ENCODE peak calls at places on chromosomes 2 and 18, in four cellular contexts. R is endodermal cell, N is breast epithelium, T is GM23248. D is an unnamed sample. For H3K4me1, the result is how much of the 10 kb centered on the place peaks cover.

GRCh38 chr2:23492941-23493340 is 108.0 kb downstream of the KLHL29 start:
- DNase-seq in R (peak), N (peak), T (no peak), D (no peak)

GRCh38 chr2:153870308-153870707 is 1.4 kb upstream of the GALNT13 start:
- DNase-seq in T (peak), N (no peak), R (no peak), D (no peak)

GRCh38 chr18:61596296-61596695 is 263.1 kb downstream of the CDH20 start:
- DNase-seq in N (no peak), R (no peak), T (peak), D (no peak)

GRCh38 chr18:47036298-47036874 is 965 bp upstream of the ELOA2 start:
- DNase-seq in T (peak), N (no peak), R (peak), D (no peak)

GRCh38 chr2:1599301-1600085 is 144.8 kb downstream of the PXDN start:
- DNase-seq in N (no peak), R (peak), T (no peak), D (no peak)

GRCh38 chr2:60597346-60597745 is 43.9 kb upstream of the BCL11A start:
- DNase-seq in R (no peak), N (no peak), T (peak), D (no peak)

GRCh38 chr2:70896765-70897202 is 38.9 kb upstream of the ATP6V1B1 start:
- DNase-seq in R (peak), T (no peak), N (no peak), D (no peak)

GRCh38 chr2:176729706-176730569 is 460.7 kb downstream of the MTX2 start:
- DNase-seq in R (no peak), T (peak), N (peak), D (no peak)

GRCh38 chr2:133200684-133201421 is 367.4 kb downstream of the NCKAP5 start:
- DNase-seq in T (peak), R (no peak), N (no peak), D (no peak)

GRCh38 chr2:64770781-64771334 is 117.1 kb upstream of the SERTAD2 start:
- DNase-seq in R (no peak), N (no peak), T (peak), D (no peak)

GRCh38 chr2:234705108-234705507 is 208.2 kb upstream of the ARL4C start:
- DNase-seq in N (no peak), R (no peak), T (peak), D (no peak)

GRCh38 chr18:45967007-45967706 is at the start of gene EPG5:
- DNase-seq in R (peak), T (peak), N (peak), D (peak)

GRCh38 chr2:149031396-149031795 is 7.1 kb upstream of the LYPD6B start:
- DNase-seq in T (no peak), R (no peak), N (no peak), D (no peak)

GRCh38 chr18:2471523-2471922 is 99.8 kb downstream of the METTL4 start:
- DNase-seq in N (no peak), R (peak), T (no peak), D (no peak)

GRCh38 chr2:45857848-45858520 is 206.5 kb downstream of the PRKCE start:
- DNase-seq in T (no peak), R (no peak), N (no peak), D (no peak)

GRCh38 chr18:62331581-62332436 is 6.7 kb downstream of the TNFRSF11A start:
- DNase-seq in N (no peak), T (no peak), R (no peak), D (no peak)

GRCh38 chr2:191573216-191573615 is 104.7 kb upstream of the NABP1 start:
- DNase-seq in R (no peak), T (no peak), N (no peak), D (no peak)

GRCh38 chr2:182103531-182103930 is 117.9 kb downstream of the PPP1R1C start:
- DNase-seq in T (peak), N (no peak), R (no peak), D (no peak)

GRCh38 chr2:20427931-20428526 is 18.8 kb upstream of the RHOB start:
- DNase-seq in N (no peak), R (no peak), T (no peak), D (no peak)

GRCh38 chr2:232422051-232422450 is 15.4 kb downstream of the ALPG start:
- DNase-seq in T (no peak), R (peak), N (no peak), D (no peak)

GRCh38 chr2:60634443-60634842 is 81.0 kb upstream of the BCL11A start:
- DNase-seq in R (no peak), T (peak), N (no peak), D (no peak)

GRCh38 chr2:58620896-58621295 is 379.8 kb upstream of the FANCL start:
- DNase-seq in N (no peak), R (no peak), T (no peak), D (no peak)

GRCh38 chr2:43839776-43840564 is 1.2 kb downstream of the ABCG8 start:
- DNase-seq in R (no peak), N (no peak), T (no peak), D (no peak)

GRCh38 chr18:12518326-12518725 is 110.6 kb downstream of the PRELID3A start:
- DNase-seq in T (no peak), N (no peak), R (no peak), D (no peak)

GRCh38 chr2:23042176-23042909 is 342.6 kb upstream of the KLHL29 start:
- DNase-seq in T (peak), R (no peak), N (no peak), D (no peak)

GRCh38 chr18:44149706-44150105 is 531.0 kb upstream of the SETBP1 start:
- DNase-seq in R (no peak), T (peak), N (no peak), D (no peak)

GRCh38 chr2:177256695-177257094 is 7.8 kb downstream of the NFE2L2 start:
- DNase-seq in T (no peak), N (no peak), R (no peak), D (no peak)

GRCh38 chr2:74428675-74429074 is 7.1 kb downstream of the WDR54 start:
- DNase-seq in N (no peak), T (no peak), R (no peak), D (no peak)

GRCh38 chr2:5723791-5724735 is 31.9 kb downstream of the SOX11 start:
- DNase-seq in N (no peak), T (no peak), R (no peak), D (no peak)

GRCh38 chr2:28327963-28328922 is 64.4 kb upstream of the FOSL2 start:
- DNase-seq in R (peak), N (no peak), T (peak), D (no peak)

GRCh38 chr2:230721712-230722111 is 9.1 kb downstream of the CAB39 start:
- DNase-seq in N (no peak), R (no peak), T (peak), D (no peak)

GRCh38 chr2:10331033-10331701 is 28.5 kb downstream of the HPCAL1 start:
- DNase-seq in N (peak), R (peak), T (peak), D (peak)

GRCh38 chr2:8674420-8675009 is 7.3 kb upstream of the ID2 start:
- DNase-seq in R (no peak), N (no peak), T (no peak), D (no peak)

GRCh38 chr2:6864938-6865345 is 765 bp downstream of the CMPK2 start:
- DNase-seq in R (peak), T (no peak), N (no peak), D (no peak)

GRCh38 chr2:188293601-188294482 is 2.2 kb downstream of the GULP1 start:
- DNase-seq in R (peak), N (peak), T (peak), D (no peak)

GRCh38 chr2:7436096-7436906 is 519.1 kb downstream of the RNF144A start:
- DNase-seq in T (no peak), N (no peak), R (no peak), D (no peak)

GRCh38 chr2:54577035-54577434 is 120.9 kb downstream of the SPTBN1 start:
- DNase-seq in N (peak), T (no peak), R (no peak), D (no peak)

GRCh38 chr2:54577944-54578667 is 122.0 kb downstream of the SPTBN1 start:
- DNase-seq in N (no peak), T (no peak), R (no peak), D (no peak)

GRCh38 chr2:54579682-54580349 is 123.7 kb downstream of the SPTBN1 start:
- DNase-seq in R (no peak), N (no peak), T (no peak), D (no peak)

GRCh38 chr2:54579061-54579681 is 123.0 kb downstream of the SPTBN1 start:
- DNase-seq in T (no peak), R (no peak), N (no peak), D (no peak)

DNA sequence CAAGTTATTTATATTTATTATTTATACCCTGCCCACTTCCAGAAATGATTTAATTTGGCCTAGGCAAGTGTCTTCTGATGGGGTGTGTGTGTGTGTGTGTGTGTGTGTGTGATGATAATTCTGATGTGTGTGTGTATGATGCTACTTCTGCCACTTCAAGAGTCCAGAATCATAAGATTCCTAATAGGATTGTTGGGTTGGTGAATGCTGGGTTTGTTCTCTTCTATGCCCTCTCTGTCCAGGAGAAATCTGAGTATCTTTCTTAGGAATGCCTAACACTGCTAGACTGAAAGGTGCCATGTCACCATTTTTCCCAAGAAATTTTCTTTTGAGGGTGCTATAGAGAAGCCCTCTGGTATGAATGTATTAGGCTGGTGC is 122.5 kb downstream of the SPTBN1 start:
- DNase-seq in T (no peak), N (no peak), R (no peak), D (no peak)
- H3K4me1 ChIP-seq in T (under half), N (under half), R (under half), D (half or more)

GRCh38 chr2:195515551-195515950 is 141.5 kb upstream of the SLC39A10 start:
- DNase-seq in N (no peak), R (no peak), T (no peak), D (no peak)
- H3K4me3 ChIP-seq in N (no peak), R (no peak), T (no peak), D (no peak)

DNA sequence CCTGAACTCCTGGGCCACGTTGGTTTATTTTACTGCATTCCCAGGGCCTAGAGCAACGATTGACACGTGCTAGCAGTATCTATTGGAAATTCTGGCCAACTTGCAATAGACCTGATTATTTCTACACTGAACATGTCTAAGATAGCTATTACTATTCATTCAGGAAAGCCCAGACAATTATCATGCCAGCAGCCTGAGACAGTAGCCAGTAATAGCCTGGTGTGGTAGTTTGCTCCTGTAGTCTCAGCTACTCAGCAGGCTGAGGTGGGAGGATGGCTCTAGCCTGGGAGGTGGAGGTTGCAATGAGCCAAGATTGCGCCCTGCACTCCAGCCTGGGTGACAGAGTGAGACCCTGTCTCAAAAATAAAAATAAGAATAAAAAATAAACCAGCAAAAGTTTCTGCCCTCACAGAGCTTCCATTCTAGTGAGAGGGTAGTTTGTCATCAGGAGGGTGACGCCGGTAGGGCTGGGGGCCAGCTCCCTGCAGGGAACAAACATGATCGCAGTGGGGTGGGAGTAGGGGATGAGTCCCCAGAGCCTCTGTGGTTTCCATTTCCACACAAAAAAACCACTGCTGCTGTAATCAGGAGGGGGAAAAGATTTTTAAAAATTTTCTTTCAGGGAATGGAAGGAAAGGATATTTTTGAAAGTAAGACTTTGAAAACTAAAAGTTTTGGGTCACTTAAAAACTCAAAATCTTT is 4.3 kb downstream of the CASP8 start:
- DNase-seq in T (peak), N (no peak), R (no peak), D (no peak)
- H3K4me1 ChIP-seq in T (under half), N (under half), R (under half), D (half or more)

DNA sequence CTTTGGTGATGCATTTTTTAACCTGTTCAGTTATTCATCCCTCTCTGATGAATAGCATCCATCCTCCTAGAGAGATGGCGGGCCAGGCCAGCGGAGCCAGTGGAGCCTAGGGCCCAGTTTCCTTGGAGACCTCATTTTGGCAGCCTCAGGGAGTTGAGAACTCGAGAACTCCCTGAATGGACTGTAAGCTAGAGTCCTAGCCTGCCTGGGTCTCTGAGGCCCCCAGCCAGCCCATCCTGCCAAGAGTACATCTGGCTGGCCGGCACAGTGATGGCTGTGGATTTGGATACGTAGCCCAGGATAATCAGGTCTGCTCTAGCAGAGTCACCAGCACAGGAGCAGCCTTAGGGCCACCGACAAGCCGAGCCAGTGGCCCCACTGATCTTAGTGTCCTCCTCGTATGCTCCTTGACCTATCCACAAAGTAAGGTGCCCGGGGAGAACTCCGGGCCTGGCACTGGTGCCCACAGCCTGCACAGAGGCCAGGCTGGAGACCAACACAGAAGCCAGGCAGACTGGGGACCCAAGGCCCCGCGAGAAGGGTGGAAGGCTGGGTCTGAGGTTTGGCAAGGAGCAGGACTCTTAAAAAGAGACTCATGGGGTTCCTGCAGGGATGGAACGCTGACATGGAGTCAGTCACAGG is 110.5 kb upstream of the MCFD2 start:
- DNase-seq in R (no peak), T (no peak), N (no peak), D (no peak)
- H3K4me3 ChIP-seq in R (no peak), T (no peak), N (no peak), D (no peak)

GRCh38 chr2:32360416-32360815 is 3.6 kb downstream of the BIRC6 start:
- DNase-seq in N (no peak), T (peak), R (no peak), D (no peak)
- H3K4me1 ChIP-seq in N (under half), T (under half), R (under half), D (under half)

GRCh38 chr2:100819365-100820345 is at the start of gene NPAS2:
- DNase-seq in R (peak), N (peak), T (peak), D (no peak)

GRCh38 chr2:100820346-100821254 is 661 bp downstream of the NPAS2 start:
- DNase-seq in N (no peak), T (peak), R (peak), D (no peak)

GRCh38 chr2:100817388-100817985 is 2.5 kb upstream of the NPAS2 start:
- DNase-seq in R (no peak), N (no peak), T (no peak), D (no peak)

GRCh38 chr2:100818003-100818605 is 1.8 kb upstream of the NPAS2 start:
- DNase-seq in T (peak), R (no peak), N (peak), D (no peak)

DNA sequence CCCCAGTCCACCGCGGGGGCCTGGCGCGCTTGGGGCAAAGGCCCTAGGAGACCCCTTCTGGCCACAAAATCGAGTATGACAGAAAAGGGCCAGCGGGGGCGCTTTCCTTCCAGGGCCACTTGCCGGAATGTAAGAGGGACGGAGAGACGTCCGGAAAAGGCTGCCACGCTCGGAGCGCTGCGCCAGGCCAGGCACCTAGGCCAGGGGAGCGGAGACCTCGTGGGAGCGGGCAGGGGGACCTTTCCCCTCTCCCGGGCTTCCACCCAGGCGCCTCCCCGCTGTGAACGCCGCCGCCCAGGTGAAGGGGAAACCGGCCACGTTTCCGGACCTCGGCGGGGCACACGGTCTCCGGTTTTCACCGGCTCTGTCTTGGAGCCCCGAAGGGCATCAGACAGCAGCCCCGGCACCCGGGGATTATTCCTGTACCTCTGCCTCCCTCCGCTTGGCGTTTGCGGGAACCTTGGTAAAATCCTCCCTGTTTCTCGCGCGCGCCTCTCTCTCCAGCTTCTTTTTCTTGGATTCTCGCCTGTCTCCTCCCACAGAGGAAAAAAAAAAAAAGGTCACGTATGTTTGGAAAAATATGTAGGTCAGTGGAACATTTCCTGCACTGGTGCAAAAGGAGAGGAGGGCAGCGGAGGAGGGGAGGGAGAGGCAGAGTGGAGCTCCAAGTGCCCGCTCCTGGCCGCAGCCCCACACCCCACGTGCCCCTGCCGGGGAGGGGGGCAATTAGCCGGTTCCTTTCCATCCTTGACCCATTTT is 1.2 kb upstream of the NPAS2 start:
- DNase-seq in T (peak), R (peak), N (peak), D (no peak)
- H3K4me3 ChIP-seq in T (peak), R (peak), N (peak), D (peak)

DNA sequence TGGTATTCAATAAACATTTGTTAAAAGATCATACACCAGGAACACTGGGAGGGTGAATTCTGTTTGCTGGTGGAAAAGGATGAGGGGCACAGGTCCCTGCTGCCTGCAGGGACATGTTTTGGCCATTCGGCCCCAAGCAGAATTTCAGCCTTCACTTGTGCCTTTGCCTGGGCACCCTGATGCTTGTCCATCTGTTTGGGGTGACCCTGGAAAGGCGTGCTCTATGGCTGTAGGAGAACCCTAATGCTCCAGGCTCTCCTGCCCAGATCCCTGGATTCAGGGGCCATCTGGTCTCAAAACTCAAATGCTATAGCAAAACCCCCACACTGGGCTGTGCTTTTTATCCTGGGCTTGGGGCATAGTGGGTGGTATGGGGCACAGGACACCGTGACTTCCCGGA is 55.2 kb downstream of the RPL37A start:
- DNase-seq in R (no peak), N (no peak), T (no peak), D (no peak)
- H3K4me1 ChIP-seq in R (under half), N (under half), T (half or more), D (under half)